ENCODE peak calls at places on chromosomes 2 and 18, in nine cellular contexts. One of them, this sample, is unnamed.

GRCh38 chr2:225354281-225354774 is 45.2 kb upstream of the NYAP2 start:
- DNase-seq in stimulated activated CD8-positive, alpha-beta memory T cell treated with anti-CD3 and anti-CD28 coated beads, Interleukin-7, amount 100 ng/mL, for 1 hour: no peak
- DNase-seq in activated CD8-positive, alpha-beta memory T cell treated with anti-CD3 and anti-CD28 coated beads for 48 hours: no peak
- DNase-seq in nephron progenitor cell: peak; percentile 22
- DNase-seq in stimulated activated CD4-positive, alpha-beta T cell treated with anti-CD3 and anti-CD28 coated beads, Interleukin-2, amount 100 ng/mL, for 24 hours: no peak
- DNase-seq in ecto neural progenitor cell: peak; percentile 53
- DNase-seq in B cell: no peak
- DNase-seq in fibroblast of the aortic adventitia: peak; percentile 5
- DNase-seq in GM12865: no peak
- DNase-seq in this sample: no peak

GRCh38 chr2:128069769-128070168 is 21.2 kb upstream of the UGGT1 start:
- DNase-seq in fibroblast of the aortic adventitia: peak; percentile 88
- DNase-seq in GM12865: no peak
- DNase-seq in stimulated activated CD8-positive, alpha-beta memory T cell treated with anti-CD3 and anti-CD28 coated beads, Interleukin-7, amount 100 ng/mL, for 1 hour: no peak
- DNase-seq in activated CD8-positive, alpha-beta memory T cell treated with anti-CD3 and anti-CD28 coated beads for 48 hours: no peak
- DNase-seq in B cell: no peak
- DNase-seq in nephron progenitor cell: no peak
- DNase-seq in stimulated activated CD4-positive, alpha-beta T cell treated with anti-CD3 and anti-CD28 coated beads, Interleukin-2, amount 100 ng/mL, for 24 hours: no peak
- DNase-seq in ecto neural progenitor cell: no peak
- DNase-seq in this sample: no peak

GRCh38 chr2:221060335-221060734 is 511.8 kb downstream of the EPHA4 start:
- DNase-seq in B cell: no peak
- DNase-seq in ecto neural progenitor cell: no peak
- DNase-seq in fibroblast of the aortic adventitia: no peak
- DNase-seq in stimulated activated CD8-positive, alpha-beta memory T cell treated with anti-CD3 and anti-CD28 coated beads, Interleukin-7, amount 100 ng/mL, for 1 hour: no peak
- DNase-seq in activated CD8-positive, alpha-beta memory T cell treated with anti-CD3 and anti-CD28 coated beads for 48 hours: no peak
- DNase-seq in nephron progenitor cell: no peak
- DNase-seq in GM12865: no peak
- DNase-seq in stimulated activated CD4-positive, alpha-beta T cell treated with anti-CD3 and anti-CD28 coated beads, Interleukin-2, amount 100 ng/mL, for 24 hours: no peak
- DNase-seq in this sample: no peak

GRCh38 chr2:46695283-46695682 is 215.9 kb downstream of the TMEM247 start:
- DNase-seq in activated CD8-positive, alpha-beta memory T cell treated with anti-CD3 and anti-CD28 coated beads for 48 hours: no peak
- DNase-seq in fibroblast of the aortic adventitia: no peak
- DNase-seq in B cell: no peak
- DNase-seq in nephron progenitor cell: no peak
- DNase-seq in ecto neural progenitor cell: no peak
- DNase-seq in stimulated activated CD8-positive, alpha-beta memory T cell treated with anti-CD3 and anti-CD28 coated beads, Interleukin-7, amount 100 ng/mL, for 1 hour: no peak
- DNase-seq in stimulated activated CD4-positive, alpha-beta T cell treated with anti-CD3 and anti-CD28 coated beads, Interleukin-2, amount 100 ng/mL, for 24 hours: no peak
- DNase-seq in GM12865: no peak
- DNase-seq in this sample: peak; percentile 63

GRCh38 chr18:11121426-11121825 is 27.9 kb downstream of the PIEZO2 start:
- DNase-seq in GM12865: no peak
- DNase-seq in B cell: no peak
- DNase-seq in fibroblast of the aortic adventitia: peak; percentile 17
- DNase-seq in ecto neural progenitor cell: no peak
- DNase-seq in stimulated activated CD8-positive, alpha-beta memory T cell treated with anti-CD3 and anti-CD28 coated beads, Interleukin-7, amount 100 ng/mL, for 1 hour: no peak
- DNase-seq in nephron progenitor cell: no peak
- DNase-seq in activated CD8-positive, alpha-beta memory T cell treated with anti-CD3 and anti-CD28 coated beads for 48 hours: no peak
- DNase-seq in stimulated activated CD4-positive, alpha-beta T cell treated with anti-CD3 and anti-CD28 coated beads, Interleukin-2, amount 100 ng/mL, for 24 hours: no peak
- DNase-seq in this sample: no peak

GRCh38 chr2:120542911-120543527 is 192.6 kb upstream of the GLI2 start:
- DNase-seq in GM12865: no peak
- DNase-seq in nephron progenitor cell: no peak
- DNase-seq in fibroblast of the aortic adventitia: no peak
- DNase-seq in stimulated activated CD4-positive, alpha-beta T cell treated with anti-CD3 and anti-CD28 coated beads, Interleukin-2, amount 100 ng/mL, for 24 hours: no peak
- DNase-seq in ecto neural progenitor cell: no peak
- DNase-seq in activated CD8-positive, alpha-beta memory T cell treated with anti-CD3 and anti-CD28 coated beads for 48 hours: no peak
- DNase-seq in stimulated activated CD8-positive, alpha-beta memory T cell treated with anti-CD3 and anti-CD28 coated beads, Interleukin-7, amount 100 ng/mL, for 1 hour: no peak
- DNase-seq in B cell: no peak
- DNase-seq in this sample: no peak

GRCh38 chr2:37652199-37652640 is 19.2 kb downstream of the CDC42EP3 start:
- DNase-seq in fibroblast of the aortic adventitia: peak; percentile 71
- DNase-seq in stimulated activated CD4-positive, alpha-beta T cell treated with anti-CD3 and anti-CD28 coated beads, Interleukin-2, amount 100 ng/mL, for 24 hours: no peak
- DNase-seq in GM12865: peak; percentile 79
- DNase-seq in stimulated activated CD8-positive, alpha-beta memory T cell treated with anti-CD3 and anti-CD28 coated beads, Interleukin-7, amount 100 ng/mL, for 1 hour: no peak
- DNase-seq in ecto neural progenitor cell: no peak
- DNase-seq in activated CD8-positive, alpha-beta memory T cell treated with anti-CD3 and anti-CD28 coated beads for 48 hours: no peak
- DNase-seq in nephron progenitor cell: no peak
- DNase-seq in B cell: no peak
- DNase-seq in this sample: no peak

GRCh38 chr18:46160050-46160798 is 56.0 kb downstream of the HAUS1 start:
- DNase-seq in activated CD8-positive, alpha-beta memory T cell treated with anti-CD3 and anti-CD28 coated beads for 48 hours: no peak
- DNase-seq in nephron progenitor cell: no peak
- DNase-seq in ecto neural progenitor cell: no peak
- DNase-seq in B cell: no peak
- DNase-seq in stimulated activated CD8-positive, alpha-beta memory T cell treated with anti-CD3 and anti-CD28 coated beads, Interleukin-7, amount 100 ng/mL, for 1 hour: no peak
- DNase-seq in GM12865: no peak
- DNase-seq in fibroblast of the aortic adventitia: no peak
- DNase-seq in stimulated activated CD4-positive, alpha-beta T cell treated with anti-CD3 and anti-CD28 coated beads, Interleukin-2, amount 100 ng/mL, for 24 hours: no peak
- DNase-seq in this sample: no peak

GRCh38 chr2:176473177-176473576 is 203.9 kb downstream of the MTX2 start:
- DNase-seq in B cell: no peak
- DNase-seq in fibroblast of the aortic adventitia: peak; percentile 51
- DNase-seq in ecto neural progenitor cell: no peak
- DNase-seq in nephron progenitor cell: no peak
- DNase-seq in stimulated activated CD4-positive, alpha-beta T cell treated with anti-CD3 and anti-CD28 coated beads, Interleukin-2, amount 100 ng/mL, for 24 hours: peak; percentile 3
- DNase-seq in GM12865: no peak
- DNase-seq in stimulated activated CD8-positive, alpha-beta memory T cell treated with anti-CD3 and anti-CD28 coated beads, Interleukin-7, amount 100 ng/mL, for 1 hour: no peak
- DNase-seq in activated CD8-positive, alpha-beta memory T cell treated with anti-CD3 and anti-CD28 coated beads for 48 hours: no peak
- DNase-seq in this sample: no peak

GRCh38 chr2:127721311-127721977 is 20.1 kb downstream of the SFT2D3 start:
- DNase-seq in nephron progenitor cell: no peak
- DNase-seq in B cell: no peak
- DNase-seq in fibroblast of the aortic adventitia: no peak
- DNase-seq in activated CD8-positive, alpha-beta memory T cell treated with anti-CD3 and anti-CD28 coated beads for 48 hours: no peak
- DNase-seq in stimulated activated CD8-positive, alpha-beta memory T cell treated with anti-CD3 and anti-CD28 coated beads, Interleukin-7, amount 100 ng/mL, for 1 hour: no peak
- DNase-seq in ecto neural progenitor cell: no peak
- DNase-seq in stimulated activated CD4-positive, alpha-beta T cell treated with anti-CD3 and anti-CD28 coated beads, Interleukin-2, amount 100 ng/mL, for 24 hours: no peak
- DNase-seq in GM12865: no peak
- DNase-seq in this sample: no peak

GRCh38 chr2:26861610-26862224 is 13.8 kb downstream of the DPYSL5 start:
- DNase-seq in B cell: no peak
- DNase-seq in nephron progenitor cell: no peak
- DNase-seq in ecto neural progenitor cell: no peak
- DNase-seq in stimulated activated CD8-positive, alpha-beta memory T cell treated with anti-CD3 and anti-CD28 coated beads, Interleukin-7, amount 100 ng/mL, for 1 hour: no peak
- DNase-seq in activated CD8-positive, alpha-beta memory T cell treated with anti-CD3 and anti-CD28 coated beads for 48 hours: no peak
- DNase-seq in GM12865: no peak
- DNase-seq in stimulated activated CD4-positive, alpha-beta T cell treated with anti-CD3 and anti-CD28 coated beads, Interleukin-2, amount 100 ng/mL, for 24 hours: no peak
- DNase-seq in fibroblast of the aortic adventitia: peak; percentile 35
- DNase-seq in this sample: no peak

GRCh38 chr2:158079672-158080071 is 22.0 kb upstream of the UPP2 start:
- DNase-seq in stimulated activated CD8-positive, alpha-beta memory T cell treated with anti-CD3 and anti-CD28 coated beads, Interleukin-7, amount 100 ng/mL, for 1 hour: no peak
- DNase-seq in GM12865: no peak
- DNase-seq in ecto neural progenitor cell: no peak
- DNase-seq in nephron progenitor cell: no peak
- DNase-seq in fibroblast of the aortic adventitia: peak; percentile 42
- DNase-seq in activated CD8-positive, alpha-beta memory T cell treated with anti-CD3 and anti-CD28 coated beads for 48 hours: no peak
- DNase-seq in B cell: no peak
- DNase-seq in stimulated activated CD4-positive, alpha-beta T cell treated with anti-CD3 and anti-CD28 coated beads, Interleukin-2, amount 100 ng/mL, for 24 hours: no peak
- DNase-seq in this sample: no peak

GRCh38 chr2:54555318-54555837 is 99.3 kb downstream of the SPTBN1 start:
- DNase-seq in fibroblast of the aortic adventitia: peak; percentile 64
- DNase-seq in activated CD8-positive, alpha-beta memory T cell treated with anti-CD3 and anti-CD28 coated beads for 48 hours: no peak
- DNase-seq in nephron progenitor cell: no peak
- DNase-seq in GM12865: no peak
- DNase-seq in ecto neural progenitor cell: no peak
- DNase-seq in stimulated activated CD8-positive, alpha-beta memory T cell treated with anti-CD3 and anti-CD28 coated beads, Interleukin-7, amount 100 ng/mL, for 1 hour: no peak
- DNase-seq in B cell: no peak
- DNase-seq in stimulated activated CD4-positive, alpha-beta T cell treated with anti-CD3 and anti-CD28 coated beads, Interleukin-2, amount 100 ng/mL, for 24 hours: no peak
- DNase-seq in this sample: no peak

GRCh38 chr2:240250150-240250984 is 109.9 kb upstream of the OTOS start:
- DNase-seq in GM12865: no peak
- DNase-seq in stimulated activated CD4-positive, alpha-beta T cell treated with anti-CD3 and anti-CD28 coated beads, Interleukin-2, amount 100 ng/mL, for 24 hours: no peak
- DNase-seq in fibroblast of the aortic adventitia: no peak
- DNase-seq in ecto neural progenitor cell: peak; percentile 53
- DNase-seq in B cell: no peak
- DNase-seq in stimulated activated CD8-positive, alpha-beta memory T cell treated with anti-CD3 and anti-CD28 coated beads, Interleukin-7, amount 100 ng/mL, for 1 hour: no peak
- DNase-seq in activated CD8-positive, alpha-beta memory T cell treated with anti-CD3 and anti-CD28 coated beads for 48 hours: no peak
- DNase-seq in nephron progenitor cell: no peak
- DNase-seq in this sample: no peak

GRCh38 chr2:201734111-201734510 is 35.7 kb upstream of the MPP4 start:
- DNase-seq in stimulated activated CD8-positive, alpha-beta memory T cell treated with anti-CD3 and anti-CD28 coated beads, Interleukin-7, amount 100 ng/mL, for 1 hour: no peak
- DNase-seq in ecto neural progenitor cell: no peak
- DNase-seq in activated CD8-positive, alpha-beta memory T cell treated with anti-CD3 and anti-CD28 coated beads for 48 hours: no peak
- DNase-seq in fibroblast of the aortic adventitia: no peak
- DNase-seq in nephron progenitor cell: no peak
- DNase-seq in GM12865: peak; percentile 5
- DNase-seq in stimulated activated CD4-positive, alpha-beta T cell treated with anti-CD3 and anti-CD28 coated beads, Interleukin-2, amount 100 ng/mL, for 24 hours: no peak
- DNase-seq in B cell: no peak
- DNase-seq in this sample: no peak

GRCh38 chr2:196131949-196132925 is 39.1 kb downstream of the STK17B start:
- DNase-seq in fibroblast of the aortic adventitia: no peak
- DNase-seq in stimulated activated CD4-positive, alpha-beta T cell treated with anti-CD3 and anti-CD28 coated beads, Interleukin-2, amount 100 ng/mL, for 24 hours: peak; percentile 55
- DNase-seq in GM12865: peak; percentile 39
- DNase-seq in stimulated activated CD8-positive, alpha-beta memory T cell treated with anti-CD3 and anti-CD28 coated beads, Interleukin-7, amount 100 ng/mL, for 1 hour: no peak
- DNase-seq in ecto neural progenitor cell: no peak
- DNase-seq in B cell: no peak
- DNase-seq in activated CD8-positive, alpha-beta memory T cell treated with anti-CD3 and anti-CD28 coated beads for 48 hours: no peak
- DNase-seq in nephron progenitor cell: no peak
- DNase-seq in this sample: no peak

GRCh38 chr18:65938592-65939372 is 188.0 kb downstream of the CDH7 start:
- DNase-seq in ecto neural progenitor cell: no peak
- DNase-seq in GM12865: peak; percentile 36
- DNase-seq in B cell: no peak
- DNase-seq in fibroblast of the aortic adventitia: no peak
- DNase-seq in nephron progenitor cell: peak; percentile 9
- DNase-seq in stimulated activated CD4-positive, alpha-beta T cell treated with anti-CD3 and anti-CD28 coated beads, Interleukin-2, amount 100 ng/mL, for 24 hours: peak; percentile 10
- DNase-seq in activated CD8-positive, alpha-beta memory T cell treated with anti-CD3 and anti-CD28 coated beads for 48 hours: no peak
- DNase-seq in stimulated activated CD8-positive, alpha-beta memory T cell treated with anti-CD3 and anti-CD28 coated beads, Interleukin-7, amount 100 ng/mL, for 1 hour: no peak
- DNase-seq in this sample: no peak

GRCh38 chr2:54581326-54582039 is 125.4 kb downstream of the SPTBN1 start:
- DNase-seq in nephron progenitor cell: no peak
- DNase-seq in fibroblast of the aortic adventitia: no peak
- DNase-seq in GM12865: peak; percentile 58
- DNase-seq in activated CD8-positive, alpha-beta memory T cell treated with anti-CD3 and anti-CD28 coated beads for 48 hours: no peak
- DNase-seq in B cell: peak; percentile 60
- DNase-seq in ecto neural progenitor cell: no peak
- DNase-seq in stimulated activated CD4-positive, alpha-beta T cell treated with anti-CD3 and anti-CD28 coated beads, Interleukin-2, amount 100 ng/mL, for 24 hours: no peak
- DNase-seq in stimulated activated CD8-positive, alpha-beta memory T cell treated with anti-CD3 and anti-CD28 coated beads, Interleukin-7, amount 100 ng/mL, for 1 hour: no peak
- DNase-seq in this sample: no peak

GRCh38 chr2:75071766-75072165 is 113.3 kb downstream of the POLE4 start:
- DNase-seq in B cell: no peak
- DNase-seq in GM12865: no peak
- DNase-seq in nephron progenitor cell: no peak
- DNase-seq in fibroblast of the aortic adventitia: no peak
- DNase-seq in ecto neural progenitor cell: no peak
- DNase-seq in stimulated activated CD4-positive, alpha-beta T cell treated with anti-CD3 and anti-CD28 coated beads, Interleukin-2, amount 100 ng/mL, for 24 hours: no peak
- DNase-seq in activated CD8-positive, alpha-beta memory T cell treated with anti-CD3 and anti-CD28 coated beads for 48 hours: no peak
- DNase-seq in stimulated activated CD8-positive, alpha-beta memory T cell treated with anti-CD3 and anti-CD28 coated beads, Interleukin-7, amount 100 ng/mL, for 1 hour: no peak
- DNase-seq in this sample: no peak

GRCh38 chr2:60297296-60298010 is 256.0 kb downstream of the BCL11A start:
- DNase-seq in ecto neural progenitor cell: peak; percentile 67
- DNase-seq in GM12865: no peak
- DNase-seq in nephron progenitor cell: peak; percentile 57
- DNase-seq in fibroblast of the aortic adventitia: no peak
- DNase-seq in B cell: no peak
- DNase-seq in activated CD8-positive, alpha-beta memory T cell treated with anti-CD3 and anti-CD28 coated beads for 48 hours: no peak
- DNase-seq in stimulated activated CD8-positive, alpha-beta memory T cell treated with anti-CD3 and anti-CD28 coated beads, Interleukin-7, amount 100 ng/mL, for 1 hour: no peak
- DNase-seq in stimulated activated CD4-positive, alpha-beta T cell treated with anti-CD3 and anti-CD28 coated beads, Interleukin-2, amount 100 ng/mL, for 24 hours: no peak
- DNase-seq in this sample: no peak

GRCh38 chr2:238216651-238217184 is 13.2 kb upstream of the ILKAP start:
- DNase-seq in stimulated activated CD4-positive, alpha-beta T cell treated with anti-CD3 and anti-CD28 coated beads, Interleukin-2, amount 100 ng/mL, for 24 hours: no peak
- DNase-seq in fibroblast of the aortic adventitia: no peak
- DNase-seq in activated CD8-positive, alpha-beta memory T cell treated with anti-CD3 and anti-CD28 coated beads for 48 hours: no peak
- DNase-seq in GM12865: no peak
- DNase-seq in B cell: no peak
- DNase-seq in stimulated activated CD8-positive, alpha-beta memory T cell treated with anti-CD3 and anti-CD28 coated beads, Interleukin-7, amount 100 ng/mL, for 1 hour: no peak
- DNase-seq in ecto neural progenitor cell: no peak
- DNase-seq in nephron progenitor cell: no peak
- DNase-seq in this sample: no peak

GRCh38 chr2:142767847-142768246 is 109.6 kb upstream of the KYNU start:
- DNase-seq in GM12865: no peak
- DNase-seq in activated CD8-positive, alpha-beta memory T cell treated with anti-CD3 and anti-CD28 coated beads for 48 hours: no peak
- DNase-seq in nephron progenitor cell: no peak
- DNase-seq in B cell: no peak
- DNase-seq in stimulated activated CD4-positive, alpha-beta T cell treated with anti-CD3 and anti-CD28 coated beads, Interleukin-2, amount 100 ng/mL, for 24 hours: no peak
- DNase-seq in ecto neural progenitor cell: no peak
- DNase-seq in fibroblast of the aortic adventitia: no peak
- DNase-seq in stimulated activated CD8-positive, alpha-beta memory T cell treated with anti-CD3 and anti-CD28 coated beads, Interleukin-7, amount 100 ng/mL, for 1 hour: no peak
- DNase-seq in this sample: no peak

GRCh38 chr2:170505631-170506270 is 209.4 kb upstream of the SP5 start:
- DNase-seq in GM12865: no peak
- DNase-seq in stimulated activated CD8-positive, alpha-beta memory T cell treated with anti-CD3 and anti-CD28 coated beads, Interleukin-7, amount 100 ng/mL, for 1 hour: no peak
- DNase-seq in ecto neural progenitor cell: peak; percentile 57
- DNase-seq in fibroblast of the aortic adventitia: peak; percentile 44
- DNase-seq in stimulated activated CD4-positive, alpha-beta T cell treated with anti-CD3 and anti-CD28 coated beads, Interleukin-2, amount 100 ng/mL, for 24 hours: no peak
- DNase-seq in B cell: no peak
- DNase-seq in activated CD8-positive, alpha-beta memory T cell treated with anti-CD3 and anti-CD28 coated beads for 48 hours: no peak
- DNase-seq in nephron progenitor cell: no peak
- DNase-seq in this sample: no peak

GRCh38 chr2:232353096-232353495 is 25.5 kb upstream of the ALPP start:
- DNase-seq in ecto neural progenitor cell: no peak
- DNase-seq in GM12865: no peak
- DNase-seq in fibroblast of the aortic adventitia: no peak
- DNase-seq in B cell: no peak
- DNase-seq in stimulated activated CD4-positive, alpha-beta T cell treated with anti-CD3 and anti-CD28 coated beads, Interleukin-2, amount 100 ng/mL, for 24 hours: no peak
- DNase-seq in stimulated activated CD8-positive, alpha-beta memory T cell treated with anti-CD3 and anti-CD28 coated beads, Interleukin-7, amount 100 ng/mL, for 1 hour: no peak
- DNase-seq in nephron progenitor cell: no peak
- DNase-seq in activated CD8-positive, alpha-beta memory T cell treated with anti-CD3 and anti-CD28 coated beads for 48 hours: no peak
- DNase-seq in this sample: peak; percentile 52

GRCh38 chr18:59909289-59910036 is 9.7 kb downstream of the PMAIP1 start:
- DNase-seq in stimulated activated CD4-positive, alpha-beta T cell treated with anti-CD3 and anti-CD28 coated beads, Interleukin-2, amount 100 ng/mL, for 24 hours: no peak
- DNase-seq in fibroblast of the aortic adventitia: peak; percentile 42
- DNase-seq in GM12865: peak; percentile 21
- DNase-seq in stimulated activated CD8-positive, alpha-beta memory T cell treated with anti-CD3 and anti-CD28 coated beads, Interleukin-7, amount 100 ng/mL, for 1 hour: no peak
- DNase-seq in nephron progenitor cell: no peak
- DNase-seq in activated CD8-positive, alpha-beta memory T cell treated with anti-CD3 and anti-CD28 coated beads for 48 hours: no peak
- DNase-seq in ecto neural progenitor cell: no peak
- DNase-seq in B cell: no peak
- DNase-seq in this sample: no peak

GRCh38 chr2:235666240-235666781 is 172.5 kb downstream of the AGAP1 start:
- DNase-seq in GM12865: peak; percentile 10
- DNase-seq in activated CD8-positive, alpha-beta memory T cell treated with anti-CD3 and anti-CD28 coated beads for 48 hours: no peak
- DNase-seq in stimulated activated CD8-positive, alpha-beta memory T cell treated with anti-CD3 and anti-CD28 coated beads, Interleukin-7, amount 100 ng/mL, for 1 hour: no peak
- DNase-seq in ecto neural progenitor cell: no peak
- DNase-seq in nephron progenitor cell: peak; percentile 51
- DNase-seq in fibroblast of the aortic adventitia: peak; percentile 93
- DNase-seq in B cell: no peak
- DNase-seq in stimulated activated CD4-positive, alpha-beta T cell treated with anti-CD3 and anti-CD28 coated beads, Interleukin-2, amount 100 ng/mL, for 24 hours: no peak
- DNase-seq in this sample: no peak

GRCh38 chr2:64000630-64001381 is 18.4 kb downstream of the VPS54 start:
- DNase-seq in fibroblast of the aortic adventitia: no peak
- DNase-seq in GM12865: no peak
- DNase-seq in B cell: no peak
- DNase-seq in activated CD8-positive, alpha-beta memory T cell treated with anti-CD3 and anti-CD28 coated beads for 48 hours: no peak
- DNase-seq in ecto neural progenitor cell: no peak
- DNase-seq in stimulated activated CD8-positive, alpha-beta memory T cell treated with anti-CD3 and anti-CD28 coated beads, Interleukin-7, amount 100 ng/mL, for 1 hour: no peak
- DNase-seq in stimulated activated CD4-positive, alpha-beta T cell treated with anti-CD3 and anti-CD28 coated beads, Interleukin-2, amount 100 ng/mL, for 24 hours: no peak
- DNase-seq in nephron progenitor cell: no peak
- DNase-seq in this sample: no peak

GRCh38 chr2:58063641-58064040 is 17.0 kb downstream of the VRK2 start:
- DNase-seq in GM12865: no peak
- DNase-seq in activated CD8-positive, alpha-beta memory T cell treated with anti-CD3 and anti-CD28 coated beads for 48 hours: no peak
- DNase-seq in ecto neural progenitor cell: no peak
- DNase-seq in B cell: no peak
- DNase-seq in stimulated activated CD8-positive, alpha-beta memory T cell treated with anti-CD3 and anti-CD28 coated beads, Interleukin-7, amount 100 ng/mL, for 1 hour: no peak
- DNase-seq in stimulated activated CD4-positive, alpha-beta T cell treated with anti-CD3 and anti-CD28 coated beads, Interleukin-2, amount 100 ng/mL, for 24 hours: no peak
- DNase-seq in nephron progenitor cell: no peak
- DNase-seq in fibroblast of the aortic adventitia: peak; percentile 81
- DNase-seq in this sample: no peak

GRCh38 chr2:212073360-212073759 is 465.2 kb downstream of the ERBB4 start:
- DNase-seq in GM12865: no peak
- DNase-seq in ecto neural progenitor cell: no peak
- DNase-seq in fibroblast of the aortic adventitia: no peak
- DNase-seq in nephron progenitor cell: no peak
- DNase-seq in B cell: no peak
- DNase-seq in stimulated activated CD8-positive, alpha-beta memory T cell treated with anti-CD3 and anti-CD28 coated beads, Interleukin-7, amount 100 ng/mL, for 1 hour: no peak
- DNase-seq in activated CD8-positive, alpha-beta memory T cell treated with anti-CD3 and anti-CD28 coated beads for 48 hours: no peak
- DNase-seq in stimulated activated CD4-positive, alpha-beta T cell treated with anti-CD3 and anti-CD28 coated beads, Interleukin-2, amount 100 ng/mL, for 24 hours: no peak
- DNase-seq in this sample: no peak

GRCh38 chr2:132605236-132606180 is 64.5 kb downstream of the LYPD1 start:
- DNase-seq in B cell: no peak
- DNase-seq in nephron progenitor cell: no peak
- DNase-seq in stimulated activated CD8-positive, alpha-beta memory T cell treated with anti-CD3 and anti-CD28 coated beads, Interleukin-7, amount 100 ng/mL, for 1 hour: no peak
- DNase-seq in stimulated activated CD4-positive, alpha-beta T cell treated with anti-CD3 and anti-CD28 coated beads, Interleukin-2, amount 100 ng/mL, for 24 hours: no peak
- DNase-seq in activated CD8-positive, alpha-beta memory T cell treated with anti-CD3 and anti-CD28 coated beads for 48 hours: no peak
- DNase-seq in ecto neural progenitor cell: no peak
- DNase-seq in fibroblast of the aortic adventitia: no peak
- DNase-seq in GM12865: no peak
- DNase-seq in this sample: no peak

This sample was measured in upper lobe of right lung.